ENCODE peak calls at places on chromosomes 1 and 21, in nine cellular contexts. One of them, this sample, is unnamed.

GRCh38 chr21:32888971-32889370 is 117.4 kb upstream of the PAXBP1 start:
- DNase-seq in GM10248: no peak
- DNase-seq in GM12865: no peak
- DNase-seq in A673: no peak
- DNase-seq in transverse colon: no peak
- DNase-seq in IMR-90: no peak
- DNase-seq in H9: no peak
- DNase-seq in GM23338: peak; percentile 8
- DNase-seq in CD8-positive, alpha-beta T cell: no peak
- DNase-seq in this sample: no peak

GRCh38 chr1:150997126-150997872 is 9.4 kb downstream of the MINDY1 start:
- DNase-seq in GM10248: no peak
- DNase-seq in GM12865: no peak
- DNase-seq in A673: no peak
- DNase-seq in transverse colon: no peak
- DNase-seq in IMR-90: no peak
- DNase-seq in H9: no peak
- DNase-seq in GM23338: no peak
- DNase-seq in CD8-positive, alpha-beta T cell: no peak
- DNase-seq in this sample: no peak

GRCh38 chr1:154186177-154186576 is 5.7 kb downstream of the TPM3 start:
- DNase-seq in GM10248: peak; percentile 62
- DNase-seq in GM12865: peak; percentile 79
- DNase-seq in A673: peak; percentile 70
- DNase-seq in transverse colon: peak; percentile 68
- DNase-seq in IMR-90: peak; percentile 49
- DNase-seq in H9: peak; percentile 72
- DNase-seq in GM23338: peak; percentile 79
- DNase-seq in CD8-positive, alpha-beta T cell: peak; percentile 23
- DNase-seq in this sample: peak; percentile 84

GRCh38 chr1:37682334-37682987 is 9.9 kb upstream of the CDCA8 start:
- DNase-seq in GM10248: peak; percentile 71
- DNase-seq in GM12865: peak; percentile 78
- DNase-seq in A673: peak; percentile 69
- DNase-seq in transverse colon: peak; percentile 70
- DNase-seq in IMR-90: peak; percentile 61
- DNase-seq in H9: peak; percentile 58
- DNase-seq in GM23338: peak; percentile 83
- DNase-seq in CD8-positive, alpha-beta T cell: peak; percentile 63
- DNase-seq in this sample: peak; percentile 76

GRCh38 chr1:25485536-25486235 is 55.0 kb downstream of the MACO1 start:
- DNase-seq in GM10248: no peak
- DNase-seq in GM12865: no peak
- DNase-seq in A673: no peak
- DNase-seq in transverse colon: no peak
- DNase-seq in IMR-90: no peak
- DNase-seq in H9: no peak
- DNase-seq in GM23338: no peak
- DNase-seq in CD8-positive, alpha-beta T cell: no peak
- DNase-seq in this sample: peak; percentile 36

GRCh38 chr1:1374068-1374860 is 743 bp downstream of the AURKAIP1 start:
- DNase-seq in GM10248: no peak
- DNase-seq in GM12865: no peak
- DNase-seq in A673: no peak
- DNase-seq in transverse colon: peak; percentile 27
- DNase-seq in IMR-90: no peak
- DNase-seq in H9: no peak
- DNase-seq in GM23338: peak; percentile 40
- DNase-seq in CD8-positive, alpha-beta T cell: no peak
- DNase-seq in this sample: peak; percentile 67

GRCh38 chr1:25035523-25036116 is 105.5 kb upstream of the RUNX3 start:
- DNase-seq in GM10248: no peak
- DNase-seq in GM12865: no peak
- DNase-seq in A673: no peak
- DNase-seq in transverse colon: no peak
- DNase-seq in IMR-90: no peak
- DNase-seq in H9: no peak
- DNase-seq in GM23338: no peak
- DNase-seq in CD8-positive, alpha-beta T cell: no peak
- DNase-seq in this sample: no peak

GRCh38 chr1:53526451-53527101 is 67.4 kb downstream of the DMRTB1 start:
- DNase-seq in GM10248: no peak
- DNase-seq in GM12865: no peak
- DNase-seq in A673: no peak
- DNase-seq in transverse colon: no peak
- DNase-seq in IMR-90: peak; percentile 88
- DNase-seq in H9: no peak
- DNase-seq in GM23338: peak; percentile 45
- DNase-seq in CD8-positive, alpha-beta T cell: no peak
- DNase-seq in this sample: no peak

GRCh38 chr1:17636612-17637011 is 97.1 kb downstream of the ARHGEF10L start:
- DNase-seq in GM10248: no peak
- DNase-seq in GM12865: no peak
- DNase-seq in A673: no peak
- DNase-seq in transverse colon: no peak
- DNase-seq in IMR-90: peak; percentile 40
- DNase-seq in H9: no peak
- DNase-seq in GM23338: no peak
- DNase-seq in CD8-positive, alpha-beta T cell: no peak
- DNase-seq in this sample: peak; percentile 33

GRCh38 chr1:231493421-231494185 is 34.9 kb upstream of the TSNAX start:
- DNase-seq in GM10248: peak; percentile 27
- DNase-seq in GM12865: peak; percentile 29
- DNase-seq in A673: peak; percentile 78
- DNase-seq in transverse colon: no peak
- DNase-seq in IMR-90: peak; percentile 45
- DNase-seq in H9: no peak
- DNase-seq in GM23338: no peak
- DNase-seq in CD8-positive, alpha-beta T cell: no peak
- DNase-seq in this sample: peak; percentile 84

GRCh38 chr21:43279578-43279894 is 110.7 kb downstream of the CRYAA start:
- DNase-seq in GM10248: no peak
- DNase-seq in GM12865: no peak
- DNase-seq in A673: no peak
- DNase-seq in transverse colon: no peak
- DNase-seq in IMR-90: no peak
- DNase-seq in H9: no peak
- DNase-seq in GM23338: no peak
- DNase-seq in CD8-positive, alpha-beta T cell: no peak
- DNase-seq in this sample: no peak

GRCh38 chr21:16454371-16454770 is 724.6 kb downstream of the USP25 start:
- DNase-seq in GM10248: no peak
- DNase-seq in GM12865: no peak
- DNase-seq in A673: no peak
- DNase-seq in transverse colon: no peak
- DNase-seq in IMR-90: no peak
- DNase-seq in H9: no peak
- DNase-seq in GM23338: peak; percentile 10
- DNase-seq in CD8-positive, alpha-beta T cell: no peak
- DNase-seq in this sample: no peak

GRCh38 chr1:246680180-246680579 is 44.0 kb upstream of the SCCPDH start:
- DNase-seq in GM10248: no peak
- DNase-seq in GM12865: no peak
- DNase-seq in A673: no peak
- DNase-seq in transverse colon: no peak
- DNase-seq in IMR-90: peak; percentile 35
- DNase-seq in H9: no peak
- DNase-seq in GM23338: no peak
- DNase-seq in CD8-positive, alpha-beta T cell: no peak
- DNase-seq in this sample: no peak

GRCh38 chr1:206081811-206082210 is 28.8 kb downstream of the RHEX start:
- DNase-seq in GM10248: no peak
- DNase-seq in GM12865: no peak
- DNase-seq in A673: no peak
- DNase-seq in transverse colon: no peak
- DNase-seq in IMR-90: no peak
- DNase-seq in H9: no peak
- DNase-seq in GM23338: no peak
- DNase-seq in CD8-positive, alpha-beta T cell: no peak
- DNase-seq in this sample: peak; percentile 53

GRCh38 chr1:184416476-184416875 is 29.6 kb downstream of the C1orf21 start:
- DNase-seq in GM10248: no peak
- DNase-seq in GM12865: no peak
- DNase-seq in A673: no peak
- DNase-seq in transverse colon: no peak
- DNase-seq in IMR-90: peak; percentile 10
- DNase-seq in H9: no peak
- DNase-seq in GM23338: no peak
- DNase-seq in CD8-positive, alpha-beta T cell: no peak
- DNase-seq in this sample: no peak

GRCh38 chr1:110087812-110088738 is 17.6 kb upstream of the ALX3 start:
- DNase-seq in GM10248: peak; percentile 78
- DNase-seq in GM12865: peak; percentile 65
- DNase-seq in A673: peak; percentile 74
- DNase-seq in transverse colon: peak; percentile 47
- DNase-seq in IMR-90: peak; percentile 56
- DNase-seq in H9: peak; percentile 52
- DNase-seq in GM23338: peak; percentile 87
- DNase-seq in CD8-positive, alpha-beta T cell: no peak
- DNase-seq in this sample: peak; percentile 66

GRCh38 chr1:202553560-202554038 is 156.7 kb downstream of the SYT2 start:
- DNase-seq in GM10248: no peak
- DNase-seq in GM12865: peak; percentile 44
- DNase-seq in A673: peak; percentile 88
- DNase-seq in transverse colon: no peak
- DNase-seq in IMR-90: peak; percentile 67
- DNase-seq in H9: no peak
- DNase-seq in GM23338: no peak
- DNase-seq in CD8-positive, alpha-beta T cell: no peak
- DNase-seq in this sample: peak; percentile 89

DNA sequence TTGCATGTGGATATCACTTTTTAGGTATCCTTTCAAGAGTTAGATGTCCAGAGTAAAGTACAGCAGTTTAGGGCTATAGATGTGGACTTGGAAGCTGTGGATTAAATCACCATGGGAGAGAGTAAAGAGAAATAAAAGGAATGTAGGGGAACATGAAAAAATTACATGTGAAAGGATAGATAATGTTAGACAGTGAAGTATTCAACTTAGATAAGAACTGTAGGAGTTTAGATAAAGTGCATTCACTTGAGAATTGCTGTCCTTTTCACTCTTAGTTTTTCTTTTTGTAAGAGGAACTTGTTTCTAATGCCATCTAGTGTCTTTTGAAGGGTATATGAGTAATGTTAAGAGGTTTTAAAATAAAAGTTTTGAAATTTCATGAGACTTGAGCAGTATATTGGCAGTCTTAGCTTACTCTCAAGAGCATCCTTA is 40.1 kb downstream of the MAST2 start:
- DNase-seq in GM10248: peak; percentile 32
- DNase-seq in GM12865: peak; percentile 31
- DNase-seq in A673: peak; percentile 14
- DNase-seq in transverse colon: no peak
- DNase-seq in IMR-90: peak; percentile 69
- DNase-seq in H9: no peak
- DNase-seq in GM23338: no peak
- DNase-seq in CD8-positive, alpha-beta T cell: no peak
- DNase-seq in this sample: peak; percentile 50
- TF ChIP-seq CTCF in GM10248: peak; percentile 24
- TF ChIP-seq CTCF in GM12865: peak; percentile 12
- TF ChIP-seq CTCF in A673: peak; percentile 33
- TF ChIP-seq CTCF in transverse colon: no peak
- TF ChIP-seq CTCF in IMR-90: peak; percentile 46
- TF ChIP-seq CTCF in H9: no peak
- TF ChIP-seq CTCF in GM23338: no peak
- TF ChIP-seq CTCF in CD8-positive, alpha-beta T cell: no peak
- TF ChIP-seq CTCF in this sample: no peak

DNA sequence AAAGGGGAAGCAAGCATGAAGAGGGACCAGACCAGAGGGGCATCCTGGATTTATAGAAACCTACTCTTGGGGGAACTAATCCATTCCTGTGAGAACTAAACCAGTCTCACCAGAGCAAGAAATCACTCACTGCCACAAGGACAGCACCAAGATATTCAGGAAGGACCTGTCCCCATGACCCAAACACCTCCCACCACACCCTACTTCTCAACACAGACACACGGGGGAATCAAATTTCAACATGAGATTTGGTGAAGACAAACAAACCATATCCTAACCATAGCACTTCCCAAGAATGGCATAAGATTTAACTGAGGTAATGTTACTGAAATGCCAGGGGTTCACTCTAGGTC is 12.1 kb upstream of the POU2F1 start:
- DNase-seq in GM10248: no peak
- DNase-seq in GM12865: no peak
- DNase-seq in A673: no peak
- DNase-seq in transverse colon: no peak
- DNase-seq in IMR-90: no peak
- DNase-seq in H9: no peak
- DNase-seq in GM23338: no peak
- DNase-seq in CD8-positive, alpha-beta T cell: no peak
- DNase-seq in this sample: no peak
- TF ChIP-seq CTCF in GM10248: no peak
- TF ChIP-seq CTCF in GM12865: no peak
- TF ChIP-seq CTCF in A673: no peak
- TF ChIP-seq CTCF in transverse colon: no peak
- TF ChIP-seq CTCF in IMR-90: no peak
- TF ChIP-seq CTCF in H9: no peak
- TF ChIP-seq CTCF in GM23338: no peak
- TF ChIP-seq CTCF in CD8-positive, alpha-beta T cell: no peak
- TF ChIP-seq CTCF in this sample: no peak

DNA sequence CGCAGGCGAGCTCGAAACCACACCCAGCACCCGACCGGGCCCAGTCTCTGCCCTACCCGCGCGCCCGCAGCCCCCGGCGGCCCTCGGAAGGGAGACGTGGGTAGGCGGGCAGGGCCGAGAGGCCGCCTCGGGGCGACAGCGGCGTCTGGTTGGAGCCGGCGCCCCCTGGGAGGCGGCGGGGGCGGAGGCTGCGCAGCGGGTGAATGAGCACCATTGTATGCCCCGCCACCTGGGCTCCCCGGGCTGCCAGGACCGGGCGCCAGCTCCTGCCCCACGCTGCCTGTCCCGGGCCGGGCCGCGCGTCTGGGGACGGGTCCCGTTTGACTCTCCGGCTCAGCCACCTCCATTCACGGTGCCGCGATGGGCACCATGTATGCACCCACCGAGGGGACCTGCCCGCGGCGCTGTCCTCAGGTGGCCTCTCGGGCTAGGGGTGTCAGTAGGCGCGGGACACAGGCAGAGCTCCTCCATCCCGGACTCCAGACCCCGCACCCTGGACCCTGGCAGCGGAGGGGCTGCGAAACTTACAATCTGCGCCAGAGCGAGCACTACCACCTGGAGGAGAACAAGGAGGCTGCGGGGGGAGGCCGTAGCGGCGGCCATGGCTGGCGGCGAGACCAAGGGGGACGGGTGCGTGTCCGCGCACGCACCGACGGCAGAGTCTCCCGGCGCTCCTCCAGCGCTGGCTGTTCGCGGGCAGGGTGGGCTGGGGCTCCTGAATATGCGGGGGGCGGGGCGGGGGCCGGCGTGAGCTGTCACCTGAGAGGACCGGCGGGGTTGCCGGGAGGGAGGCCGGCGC is at the start of gene COL9A2:
- DNase-seq in GM10248: peak; percentile 73
- DNase-seq in GM12865: peak; percentile 57
- DNase-seq in A673: peak; percentile 57
- DNase-seq in transverse colon: peak; percentile 66
- DNase-seq in IMR-90: no peak
- DNase-seq in H9: peak; percentile 68
- DNase-seq in GM23338: peak; percentile 55
- DNase-seq in CD8-positive, alpha-beta T cell: peak; percentile 49
- DNase-seq in this sample: peak; percentile 78
- TF ChIP-seq CTCF in GM10248: no peak
- TF ChIP-seq CTCF in GM12865: no peak
- TF ChIP-seq CTCF in A673: no peak
- TF ChIP-seq CTCF in transverse colon: no peak
- TF ChIP-seq CTCF in IMR-90: no peak
- TF ChIP-seq CTCF in H9: no peak
- TF ChIP-seq CTCF in GM23338: no peak
- TF ChIP-seq CTCF in CD8-positive, alpha-beta T cell: no peak
- TF ChIP-seq CTCF in this sample: no peak

GRCh38 chr1:60088620-60089155 is 15.1 kb upstream of the C1orf87 start:
- DNase-seq in GM10248: no peak
- DNase-seq in GM12865: no peak
- DNase-seq in A673: peak; percentile 19
- DNase-seq in transverse colon: no peak
- DNase-seq in IMR-90: no peak
- DNase-seq in H9: no peak
- DNase-seq in GM23338: peak; percentile 14
- DNase-seq in CD8-positive, alpha-beta T cell: no peak
- DNase-seq in this sample: no peak
- TF ChIP-seq CTCF in GM10248: no peak
- TF ChIP-seq CTCF in GM12865: no peak
- TF ChIP-seq CTCF in A673: peak; percentile 53
- TF ChIP-seq CTCF in transverse colon: no peak
- TF ChIP-seq CTCF in IMR-90: no peak
- TF ChIP-seq CTCF in H9: peak; percentile 48
- TF ChIP-seq CTCF in GM23338: peak; percentile 29
- TF ChIP-seq CTCF in CD8-positive, alpha-beta T cell: no peak
- TF ChIP-seq CTCF in this sample: no peak

This sample was measured in NB4.